ENCODE peak calls at places on chromosome 2, in seven cellular contexts. One of them, this sample, is unnamed.
A peak's percentile ranks its signal among the peaks of the same experiment; 100 is the strongest.

GRCh38 chr2:23250371-23250770 is 134.6 kb upstream of the KLHL29 start:
- DNase-seq in glutamatergic neuron: no peak
- DNase-seq in body of pancreas: no peak
- DNase-seq in uterus: no peak
- DNase-seq in fibroblast of lung: no peak
- DNase-seq in AG04450: no peak
- DNase-seq in AG09319: no peak
- DNase-seq in this sample: no peak

GRCh38 chr2:60735496-60736250 is 20.4 kb upstream of the PAPOLG start:
- DNase-seq in glutamatergic neuron: peak; percentile 43
- DNase-seq in body of pancreas: peak; percentile 16
- DNase-seq in uterus: no peak
- DNase-seq in fibroblast of lung: no peak
- DNase-seq in AG04450: no peak
- DNase-seq in AG09319: no peak
- DNase-seq in this sample: no peak

GRCh38 chr2:65503746-65504145 is 71.3 kb upstream of the SPRED2 start:
- DNase-seq in glutamatergic neuron: no peak
- DNase-seq in body of pancreas: no peak
- DNase-seq in uterus: no peak
- DNase-seq in fibroblast of lung: no peak
- DNase-seq in AG04450: no peak
- DNase-seq in AG09319: no peak
- DNase-seq in this sample: no peak

GRCh38 chr2:239462671-239463506 is 62.1 kb upstream of the HDAC4 start:
- DNase-seq in glutamatergic neuron: no peak
- DNase-seq in body of pancreas: no peak
- DNase-seq in uterus: no peak
- DNase-seq in fibroblast of lung: no peak
- DNase-seq in AG04450: no peak
- DNase-seq in AG09319: no peak
- DNase-seq in this sample: no peak

GRCh38 chr2:229780856-229781773 is 66.8 kb upstream of the DNER start:
- DNase-seq in glutamatergic neuron: no peak
- DNase-seq in body of pancreas: no peak
- DNase-seq in uterus: no peak
- DNase-seq in fibroblast of lung: peak; percentile 70
- DNase-seq in AG04450: peak; percentile 21
- DNase-seq in AG09319: peak; percentile 24
- DNase-seq in this sample: peak; percentile 14

GRCh38 chr2:8592736-8593135 is 89.1 kb upstream of the ID2 start:
- DNase-seq in glutamatergic neuron: no peak
- DNase-seq in body of pancreas: no peak
- DNase-seq in uterus: no peak
- DNase-seq in fibroblast of lung: no peak
- DNase-seq in AG04450: no peak
- DNase-seq in AG09319: no peak
- DNase-seq in this sample: no peak

GRCh38 chr2:232901711-232902578 is 31.9 kb downstream of the SNORC start:
- DNase-seq in glutamatergic neuron: no peak
- DNase-seq in body of pancreas: no peak
- DNase-seq in uterus: no peak
- DNase-seq in fibroblast of lung: peak; percentile 88
- DNase-seq in AG04450: peak; percentile 57
- DNase-seq in AG09319: peak; percentile 44
- DNase-seq in this sample: peak; percentile 56

GRCh38 chr2:25309402-25309801 is 32.3 kb downstream of the DNMT3A start:
- DNase-seq in glutamatergic neuron: peak; percentile 87
- DNase-seq in body of pancreas: peak; percentile 48
- DNase-seq in uterus: no peak
- DNase-seq in fibroblast of lung: peak; percentile 65
- DNase-seq in AG04450: no peak
- DNase-seq in AG09319: no peak
- DNase-seq in this sample: no peak

GRCh38 chr2:173614265-173614930 is 259.7 kb downstream of the CDCA7 start:
- DNase-seq in glutamatergic neuron: no peak
- DNase-seq in body of pancreas: no peak
- DNase-seq in uterus: no peak
- DNase-seq in fibroblast of lung: no peak
- DNase-seq in AG04450: no peak
- DNase-seq in AG09319: no peak
- DNase-seq in this sample: no peak

GRCh38 chr2:196607073-196607472 is 32.4 kb upstream of the CCDC150 start:
- DNase-seq in glutamatergic neuron: no peak
- DNase-seq in body of pancreas: no peak
- DNase-seq in uterus: no peak
- DNase-seq in fibroblast of lung: peak; percentile 13
- DNase-seq in AG04450: no peak
- DNase-seq in AG09319: peak; percentile 73
- DNase-seq in this sample: no peak

GRCh38 chr2:18830962-18831361 is 241.6 kb upstream of the NT5C1B start:
- DNase-seq in glutamatergic neuron: no peak
- DNase-seq in body of pancreas: no peak
- DNase-seq in uterus: no peak
- DNase-seq in fibroblast of lung: no peak
- DNase-seq in AG04450: no peak
- DNase-seq in AG09319: no peak
- DNase-seq in this sample: no peak

GRCh38 chr2:127857494-127857818 is 499 bp downstream of the POLR2D start:
- DNase-seq in glutamatergic neuron: no peak
- DNase-seq in body of pancreas: no peak
- DNase-seq in uterus: no peak
- DNase-seq in fibroblast of lung: peak; percentile 4
- DNase-seq in AG04450: no peak
- DNase-seq in AG09319: no peak
- DNase-seq in this sample: no peak

GRCh38 chr2:144012304-144012703 is 507.6 kb downstream of the ZEB2 start:
- DNase-seq in glutamatergic neuron: no peak
- DNase-seq in body of pancreas: no peak
- DNase-seq in uterus: no peak
- DNase-seq in fibroblast of lung: no peak
- DNase-seq in AG04450: no peak
- DNase-seq in AG09319: no peak
- DNase-seq in this sample: no peak

GRCh38 chr2:85674417-85674816 is 6.4 kb upstream of the SFTPB start:
- DNase-seq in glutamatergic neuron: no peak
- DNase-seq in body of pancreas: no peak
- DNase-seq in uterus: no peak
- DNase-seq in fibroblast of lung: no peak
- DNase-seq in AG04450: no peak
- DNase-seq in AG09319: no peak
- DNase-seq in this sample: no peak

GRCh38 chr2:119838179-119838578 is 78.5 kb downstream of the PTPN4 start:
- DNase-seq in glutamatergic neuron: no peak
- DNase-seq in body of pancreas: peak; percentile 19
- DNase-seq in uterus: no peak
- DNase-seq in fibroblast of lung: no peak
- DNase-seq in AG04450: no peak
- DNase-seq in AG09319: no peak
- DNase-seq in this sample: no peak

GRCh38 chr2:153589586-153589985 is 111.0 kb upstream of the RPRM start:
- DNase-seq in glutamatergic neuron: no peak
- DNase-seq in body of pancreas: no peak
- DNase-seq in uterus: no peak
- DNase-seq in fibroblast of lung: no peak
- DNase-seq in AG04450: no peak
- DNase-seq in AG09319: no peak
- DNase-seq in this sample: no peak

GRCh38 chr2:205539603-205540002 is 142.7 kb upstream of the NRP2 start:
- DNase-seq in glutamatergic neuron: no peak
- DNase-seq in body of pancreas: no peak
- DNase-seq in uterus: no peak
- DNase-seq in fibroblast of lung: no peak
- DNase-seq in AG04450: no peak
- DNase-seq in AG09319: no peak
- DNase-seq in this sample: no peak
- TF ChIP-seq CTCF in glutamatergic neuron: no peak
- TF ChIP-seq CTCF in body of pancreas: no peak
- TF ChIP-seq CTCF in uterus: no peak
- TF ChIP-seq CTCF in fibroblast of lung: no peak
- TF ChIP-seq CTCF in AG04450: peak; percentile 3
- TF ChIP-seq CTCF in AG09319: no peak
- TF ChIP-seq CTCF in this sample: peak; percentile 10

DNA sequence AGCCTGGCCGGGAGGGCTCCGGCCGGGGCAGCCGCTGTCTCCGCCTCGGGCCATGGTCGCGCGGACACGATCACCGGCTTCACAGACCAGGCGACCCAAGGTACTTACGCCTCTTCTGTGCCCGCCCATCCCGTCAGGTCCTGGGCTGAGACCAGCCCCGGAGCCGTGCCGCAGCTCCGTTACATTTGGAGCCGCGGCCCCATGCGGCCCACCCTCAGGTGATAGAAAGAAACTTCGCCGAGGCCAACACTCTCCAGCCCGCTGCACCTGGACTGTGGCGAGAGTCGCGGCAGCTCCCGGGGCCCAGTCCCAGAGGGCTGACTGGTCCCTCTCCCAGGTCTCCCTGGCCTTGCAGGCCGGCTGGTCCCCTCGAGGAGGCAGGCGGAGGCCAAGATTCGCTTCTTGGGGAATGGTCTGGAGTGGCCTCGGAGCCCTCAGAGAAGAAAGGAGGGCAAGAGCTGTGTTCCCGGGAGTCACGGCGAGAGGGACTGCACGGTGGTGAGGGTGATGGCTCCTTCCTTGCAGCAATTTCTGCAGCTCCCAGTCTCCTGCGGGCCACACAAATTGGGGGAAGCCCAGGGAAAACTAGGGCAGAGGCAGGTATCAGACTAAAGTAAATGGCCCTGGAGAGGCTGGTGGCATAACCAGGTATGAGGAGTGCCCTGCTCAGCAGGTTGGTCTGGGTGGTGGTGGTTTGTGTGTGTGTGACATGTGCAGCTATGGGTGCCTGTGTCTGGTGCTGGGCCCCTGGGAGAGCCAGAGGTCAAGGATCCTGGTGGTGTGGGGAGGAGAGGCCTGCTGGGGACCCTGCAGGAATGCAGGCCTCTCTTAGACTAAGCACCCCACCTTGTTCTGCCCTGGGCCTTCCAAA is 822 bp downstream of the GDF7 start:
- DNase-seq in glutamatergic neuron: no peak
- DNase-seq in body of pancreas: no peak
- DNase-seq in uterus: no peak
- DNase-seq in fibroblast of lung: no peak
- DNase-seq in AG04450: no peak
- DNase-seq in AG09319: no peak
- DNase-seq in this sample: no peak
- TF ChIP-seq CTCF in glutamatergic neuron: no peak
- TF ChIP-seq CTCF in body of pancreas: no peak
- TF ChIP-seq CTCF in uterus: no peak
- TF ChIP-seq CTCF in fibroblast of lung: no peak
- TF ChIP-seq CTCF in AG04450: no peak
- TF ChIP-seq CTCF in AG09319: no peak
- TF ChIP-seq CTCF in this sample: no peak

DNA sequence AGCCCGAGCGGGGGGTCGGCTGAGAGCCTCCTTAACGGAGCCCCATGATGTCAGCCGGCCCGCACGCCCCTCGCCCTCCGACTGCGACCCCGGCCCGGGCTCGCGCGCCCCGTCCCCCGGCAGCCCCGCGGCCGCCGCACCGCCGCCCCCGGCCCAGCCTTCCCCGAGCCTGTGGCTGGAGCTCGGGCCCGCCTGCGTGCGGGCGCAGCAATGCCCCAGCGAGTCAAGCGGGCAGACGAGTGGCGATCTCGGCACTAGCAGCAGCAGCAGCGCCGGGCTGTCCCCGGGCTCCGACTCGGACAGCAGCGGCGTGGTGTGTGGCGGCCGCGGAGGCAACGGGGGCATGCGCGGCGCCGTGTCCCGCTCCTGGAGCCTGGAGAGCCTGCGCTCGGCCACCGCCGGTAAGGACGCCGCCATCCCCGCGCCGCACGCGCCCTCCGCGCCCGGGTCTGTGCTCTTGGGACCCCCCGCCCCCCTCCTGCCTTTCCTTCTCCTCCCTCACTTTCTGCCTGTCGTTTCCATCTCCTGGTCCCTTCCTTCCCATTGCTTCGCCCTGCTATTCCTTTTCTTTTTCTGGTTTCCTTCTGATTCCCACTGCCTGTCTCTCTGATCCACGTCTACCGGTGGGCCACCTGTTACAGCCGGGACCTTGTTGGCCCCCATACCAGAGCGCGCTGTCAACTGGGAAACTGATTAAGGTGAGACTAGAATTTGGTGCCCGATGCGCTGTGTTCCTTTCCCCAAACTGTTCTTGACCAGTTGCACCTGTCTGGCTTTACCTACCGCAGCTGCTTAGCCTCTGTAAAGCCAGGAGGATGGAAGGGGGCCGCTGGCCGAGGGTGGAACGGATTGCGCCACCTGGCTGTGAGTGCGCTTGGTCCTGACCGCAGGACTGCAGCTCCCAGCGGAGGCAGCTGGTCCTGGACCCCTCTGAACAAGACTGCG is 127.4 kb downstream of the ARHGEF4 start:
- DNase-seq in glutamatergic neuron: peak; percentile 81
- DNase-seq in body of pancreas: no peak
- DNase-seq in uterus: no peak
- DNase-seq in fibroblast of lung: no peak
- DNase-seq in AG04450: no peak
- DNase-seq in AG09319: no peak
- DNase-seq in this sample: peak; percentile 30
- TF ChIP-seq CTCF in glutamatergic neuron: peak; percentile 43
- TF ChIP-seq CTCF in body of pancreas: no peak
- TF ChIP-seq CTCF in uterus: no peak
- TF ChIP-seq CTCF in fibroblast of lung: no peak
- TF ChIP-seq CTCF in AG04450: peak; percentile 5
- TF ChIP-seq CTCF in AG09319: no peak
- TF ChIP-seq CTCF in this sample: peak; percentile 76

DNA sequence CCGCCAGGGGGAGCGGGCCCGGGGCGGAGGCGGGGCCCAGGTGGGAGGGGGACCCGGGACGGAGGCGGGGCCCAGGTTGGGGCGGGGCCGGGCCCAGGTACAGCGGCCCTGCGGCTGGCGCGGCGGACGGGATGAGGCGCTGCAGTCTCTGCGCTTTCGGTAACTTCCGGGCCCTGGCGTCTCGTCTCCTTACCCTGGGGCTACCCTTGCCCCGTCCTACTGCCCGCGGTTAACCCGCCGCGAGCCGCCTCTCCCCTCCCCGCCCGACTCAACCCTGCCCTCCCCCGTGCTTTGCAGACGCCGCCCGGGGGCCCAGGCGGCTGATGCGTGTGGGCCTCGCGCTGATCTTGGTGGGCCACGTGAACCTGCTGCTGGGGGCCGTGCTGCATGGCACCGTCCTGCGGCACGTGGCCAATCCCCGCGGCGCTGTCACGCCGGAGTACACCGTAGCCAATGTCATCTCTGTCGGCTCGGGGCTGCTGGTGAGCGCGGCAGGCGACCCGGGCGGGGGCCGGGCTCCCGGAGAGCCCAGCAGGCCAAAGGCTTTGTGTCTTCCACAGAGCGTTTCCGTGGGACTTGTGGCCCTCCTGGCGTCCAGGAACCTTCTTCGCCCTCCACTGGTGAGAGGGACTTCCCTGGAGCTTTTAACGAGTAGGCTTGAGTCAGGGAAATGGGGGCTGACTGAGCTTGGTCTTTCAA is at the start of gene KRTCAP3:
- DNase-seq in glutamatergic neuron: peak; percentile 36
- DNase-seq in body of pancreas: peak; percentile 89
- DNase-seq in uterus: no peak
- DNase-seq in fibroblast of lung: no peak
- DNase-seq in AG04450: no peak
- DNase-seq in AG09319: no peak
- DNase-seq in this sample: no peak
- TF ChIP-seq CTCF in glutamatergic neuron: peak; percentile 56
- TF ChIP-seq CTCF in body of pancreas: peak; percentile 52
- TF ChIP-seq CTCF in uterus: no peak
- TF ChIP-seq CTCF in fibroblast of lung: no peak
- TF ChIP-seq CTCF in AG04450: no peak
- TF ChIP-seq CTCF in AG09319: no peak
- TF ChIP-seq CTCF in this sample: peak; percentile 40

This sample was measured in retinal pigment epithelial cell.